ENCODE peak calls at places on chromosome 11, in four cellular contexts. One of them, this sample, is unnamed.

GRCh38 chr11:97814325-97814959 is 1206.3 kb upstream of the CNTN5 start:
- DNase-seq in fibroblast of lung: no peak
- DNase-seq in ovary: no peak
- DNase-seq in GM23338: no peak
- DNase-seq in this sample: no peak

GRCh38 chr11:117664897-117665296 is 132.1 kb downstream of the DSCAML1 start:
- DNase-seq in fibroblast of lung: no peak
- DNase-seq in ovary: no peak
- DNase-seq in GM23338: no peak
- DNase-seq in this sample: no peak

GRCh38 chr11:36131719-36132349 is 157.4 kb downstream of the COMMD9 start:
- DNase-seq in fibroblast of lung: no peak
- DNase-seq in ovary: peak; percentile 72
- DNase-seq in GM23338: peak; percentile 83
- DNase-seq in this sample: no peak

GRCh38 chr11:129637473-129637872 is 178.2 kb upstream of the TMEM45B start:
- DNase-seq in fibroblast of lung: peak; percentile 66
- DNase-seq in ovary: no peak
- DNase-seq in GM23338: no peak
- DNase-seq in this sample: no peak

GRCh38 chr11:19187101-19187500 is 14.7 kb downstream of the CSRP3 start:
- DNase-seq in fibroblast of lung: peak; percentile 41
- DNase-seq in ovary: no peak
- DNase-seq in GM23338: no peak
- DNase-seq in this sample: peak; percentile 79

GRCh38 chr11:12556788-12557384 is 117.3 kb upstream of the TEAD1 start:
- DNase-seq in fibroblast of lung: peak; percentile 98
- DNase-seq in ovary: peak; percentile 77
- DNase-seq in GM23338: peak; percentile 86
- DNase-seq in this sample: peak; percentile 64

GRCh38 chr11:119696378-119697157 is 32.4 kb downstream of the NECTIN1 start:
- DNase-seq in fibroblast of lung: no peak
- DNase-seq in ovary: no peak
- DNase-seq in GM23338: peak; percentile 47
- DNase-seq in this sample: no peak

GRCh38 chr11:78717031-78717430 is 142.4 kb upstream of the NARS2 start:
- DNase-seq in fibroblast of lung: no peak
- DNase-seq in ovary: no peak
- DNase-seq in GM23338: no peak
- DNase-seq in this sample: no peak

GRCh38 chr11:3130269-3131071 is 34.6 kb downstream of the OSBPL5 start:
- DNase-seq in fibroblast of lung: no peak
- DNase-seq in ovary: peak; percentile 37
- DNase-seq in GM23338: no peak
- DNase-seq in this sample: peak; percentile 53

GRCh38 chr11:12662101-12662500 is 12.1 kb upstream of the TEAD1 start:
- DNase-seq in fibroblast of lung: no peak
- DNase-seq in ovary: no peak
- DNase-seq in GM23338: no peak
- DNase-seq in this sample: no peak

GRCh38 chr11:96187779-96188624 is 155.0 kb downstream of the MAML2 start:
- DNase-seq in fibroblast of lung: peak; percentile 97
- DNase-seq in ovary: peak; percentile 42
- DNase-seq in GM23338: no peak
- DNase-seq in this sample: peak; percentile 86

GRCh38 chr11:21948876-21949275 is 244.0 kb upstream of the ANO5 start:
- DNase-seq in fibroblast of lung: no peak
- DNase-seq in ovary: no peak
- DNase-seq in GM23338: no peak
- DNase-seq in this sample: no peak

GRCh38 chr11:32466279-32466915 is 31.1 kb upstream of the WT1 start:
- DNase-seq in fibroblast of lung: peak; percentile 14
- DNase-seq in ovary: no peak
- DNase-seq in GM23338: no peak
- DNase-seq in this sample: no peak

GRCh38 chr11:114705280-114706024 is 27.1 kb downstream of the NXPE2 start:
- DNase-seq in fibroblast of lung: no peak
- DNase-seq in ovary: no peak
- DNase-seq in GM23338: no peak
- DNase-seq in this sample: no peak

GRCh38 chr11:11444027-11444799 is 91.2 kb upstream of the CSNK2A3 start:
- DNase-seq in fibroblast of lung: peak; percentile 66
- DNase-seq in ovary: no peak
- DNase-seq in GM23338: no peak
- DNase-seq in this sample: peak; percentile 93

GRCh38 chr11:18785416-18785815 is 6.2 kb downstream of the PTPN5 start:
- DNase-seq in fibroblast of lung: no peak
- DNase-seq in ovary: no peak
- DNase-seq in GM23338: no peak
- DNase-seq in this sample: no peak

GRCh38 chr11:76208829-76209670 is 2.7 kb upstream of the WNT11 start:
- DNase-seq in fibroblast of lung: peak; percentile 45
- DNase-seq in ovary: peak; percentile 72
- DNase-seq in GM23338: peak; percentile 89
- DNase-seq in this sample: peak; percentile 96

GRCh38 chr11:73838443-73839122 is 38.1 kb downstream of the COA4 start:
- DNase-seq in fibroblast of lung: peak; percentile 77
- DNase-seq in ovary: no peak
- DNase-seq in GM23338: peak; percentile 45
- DNase-seq in this sample: no peak

GRCh38 chr11:5363712-5364111 is 12.4 kb downstream of the OR51B6 start:
- DNase-seq in fibroblast of lung: no peak
- DNase-seq in ovary: no peak
- DNase-seq in GM23338: no peak
- DNase-seq in this sample: no peak

GRCh38 chr11:110050201-110050506 is 43.0 kb upstream of the ZC3H12C start:
- DNase-seq in fibroblast of lung: no peak
- DNase-seq in ovary: no peak
- DNase-seq in GM23338: no peak
- DNase-seq in this sample: no peak

GRCh38 chr11:110044226-110044968 is 48.8 kb upstream of the ZC3H12C start:
- DNase-seq in fibroblast of lung: no peak
- DNase-seq in ovary: no peak
- DNase-seq in GM23338: peak; percentile 14
- DNase-seq in this sample: no peak

GRCh38 chr11:110049501-110050200 is 43.5 kb upstream of the ZC3H12C start:
- DNase-seq in fibroblast of lung: no peak
- DNase-seq in ovary: no peak
- DNase-seq in GM23338: no peak
- DNase-seq in this sample: no peak

DNA sequence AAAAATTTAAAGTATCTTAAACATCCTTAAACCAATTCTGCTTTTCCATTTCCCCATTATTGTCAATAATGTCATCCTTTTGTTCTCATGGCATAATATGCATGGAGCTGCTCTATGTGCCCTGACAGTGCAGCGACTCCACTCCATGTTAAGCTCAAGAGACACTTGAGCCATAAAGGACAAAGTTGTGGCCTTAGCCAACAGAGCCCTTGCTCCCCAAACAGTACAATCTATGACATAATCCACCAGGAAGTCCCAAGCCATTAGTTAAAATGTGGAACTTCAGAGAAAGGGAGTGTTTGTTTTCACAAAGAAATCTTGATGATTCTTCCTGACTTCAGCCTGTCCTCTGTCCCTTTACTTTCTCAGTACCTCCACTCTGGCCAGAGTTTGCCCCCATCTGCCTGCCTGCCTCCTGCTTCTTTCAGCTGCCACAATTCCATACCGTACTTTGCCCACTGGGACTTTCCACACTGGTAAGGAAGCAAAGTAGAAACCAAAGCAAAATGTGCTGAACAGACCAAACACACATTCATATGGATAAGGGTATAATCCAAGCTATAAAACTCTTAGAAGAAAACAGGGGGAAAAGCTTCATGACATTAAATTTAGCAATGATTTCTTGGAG is 46.3 kb upstream of the ZC3H12C start:
- DNase-seq in fibroblast of lung: no peak
- DNase-seq in ovary: no peak
- DNase-seq in GM23338: no peak
- DNase-seq in this sample: no peak
- H3K4me1 ChIP-seq in fibroblast of lung: no peaks in the 10 kb centered on the region
- H3K4me1 ChIP-seq in ovary: no peaks in the 10 kb centered on the region
- H3K4me1 ChIP-seq in GM23338: no peaks in the 10 kb centered on the region
- H3K4me1 ChIP-seq in this sample: no peaks in the 10 kb centered on the region

GRCh38 chr11:30015725-30016449 is 943 bp downstream of the KCNA4 start:
- DNase-seq in fibroblast of lung: no peak
- DNase-seq in ovary: no peak
- DNase-seq in GM23338: peak; percentile 51
- DNase-seq in this sample: no peak
- H3K27me3 ChIP-seq in fibroblast of lung: no peaks in the 10 kb centered on the region
- H3K27me3 ChIP-seq in ovary: no peaks in the 10 kb centered on the region
- H3K27me3 ChIP-seq in GM23338: peaks cover 96% of the 10 kb centered on the region
- H3K27me3 ChIP-seq in this sample: no peaks in the 10 kb centered on the region

GRCh38 chr11:133946541-133947297 is 10.0 kb downstream of the IGSF9B start:
- DNase-seq in fibroblast of lung: no peak
- DNase-seq in ovary: no peak
- DNase-seq in GM23338: peak; percentile 39
- DNase-seq in this sample: no peak
- H3K4me1 ChIP-seq in fibroblast of lung: no peaks in the 10 kb centered on the region
- H3K4me1 ChIP-seq in ovary: peaks cover 3% of the 10 kb centered on the region
- H3K4me1 ChIP-seq in GM23338: peaks cover 51% of the 10 kb centered on the region
- H3K4me1 ChIP-seq in this sample: no peaks in the 10 kb centered on the region

GRCh38 chr11:120778692-120779490 is 245.0 kb upstream of the TBCEL start:
- DNase-seq in fibroblast of lung: no peak
- DNase-seq in ovary: no peak
- DNase-seq in GM23338: peak; percentile 46
- DNase-seq in this sample: no peak
- H3K27me3 ChIP-seq in fibroblast of lung: peaks cover 2% of the 10 kb centered on the region
- H3K27me3 ChIP-seq in ovary: no peaks in the 10 kb centered on the region
- H3K27me3 ChIP-seq in GM23338: no peaks in the 10 kb centered on the region
- H3K27me3 ChIP-seq in this sample: peaks cover 23% of the 10 kb centered on the region

DNA sequence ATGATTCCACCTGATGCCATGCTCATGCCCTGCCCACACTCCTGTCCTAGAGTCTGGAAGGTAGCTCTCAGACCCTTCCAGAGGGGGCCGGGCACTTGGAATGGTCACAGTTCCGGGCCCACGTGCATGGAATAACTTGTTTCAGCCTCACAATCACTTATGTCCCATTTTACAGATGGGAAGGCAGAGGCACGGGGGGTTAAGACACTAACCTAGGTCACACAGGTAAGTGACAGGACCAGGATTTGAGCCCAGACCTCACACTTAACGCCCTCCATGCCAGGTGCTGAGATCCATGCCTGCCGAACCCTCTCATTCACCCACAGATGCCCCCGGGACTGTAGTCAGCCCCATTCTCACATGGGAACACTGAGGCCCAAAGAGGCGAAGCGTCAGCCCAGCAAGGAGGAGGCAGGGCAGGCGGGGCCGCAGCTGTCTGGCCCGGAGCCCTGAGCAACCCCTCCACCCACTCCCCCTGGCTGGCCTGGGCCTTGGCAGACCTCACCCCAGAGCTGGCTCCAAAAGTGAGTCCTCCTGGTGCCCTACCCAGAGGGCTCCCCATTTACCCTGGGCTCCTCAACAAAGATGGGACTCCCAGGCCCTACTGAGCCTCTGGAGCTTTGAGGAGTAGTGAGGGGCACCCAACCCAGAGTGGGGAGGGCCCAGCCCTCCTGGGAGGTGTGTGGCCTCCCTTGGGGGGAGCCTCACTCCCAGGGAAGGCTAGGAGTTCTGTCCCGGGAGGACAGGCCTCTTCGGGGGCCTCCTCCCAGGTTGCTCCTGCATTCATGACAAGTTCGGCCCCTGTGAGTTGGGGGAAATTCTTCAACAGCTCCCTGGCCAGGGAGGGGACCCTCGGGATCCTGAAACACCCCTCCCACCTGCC is 2.4 kb upstream of the ALDH3B1 start:
- DNase-seq in fibroblast of lung: no peak
- DNase-seq in ovary: peak; percentile 17
- DNase-seq in GM23338: no peak
- DNase-seq in this sample: no peak
- H3K4me1 ChIP-seq in fibroblast of lung: peaks cover 13% of the 10 kb centered on the region
- H3K4me1 ChIP-seq in ovary: peaks cover 10% of the 10 kb centered on the region
- H3K4me1 ChIP-seq in GM23338: peaks cover 16% of the 10 kb centered on the region
- H3K4me1 ChIP-seq in this sample: peaks cover 38% of the 10 kb centered on the region

DNA sequence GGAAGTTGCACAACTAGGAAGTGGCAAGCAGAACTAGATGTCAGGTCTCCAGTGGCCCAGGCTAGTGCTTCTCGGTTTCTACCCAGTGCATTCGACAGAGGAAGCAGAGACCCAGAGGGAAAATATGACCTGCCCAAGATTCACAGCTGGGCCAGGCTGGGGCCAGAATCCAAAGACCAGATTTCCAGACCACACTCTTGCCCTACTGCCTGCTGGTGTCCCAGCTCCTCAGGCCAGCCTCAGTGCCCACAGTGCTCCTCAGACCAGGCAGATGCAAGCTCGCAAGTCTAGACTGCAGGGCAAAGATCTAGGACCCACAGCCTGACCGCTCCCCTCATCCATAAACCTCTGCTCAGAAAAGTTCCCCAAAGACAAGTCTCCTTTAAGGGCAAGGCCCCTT is 262.6 kb downstream of the BUD13 start:
- DNase-seq in fibroblast of lung: no peak
- DNase-seq in ovary: no peak
- DNase-seq in GM23338: no peak
- DNase-seq in this sample: no peak
- H3K27me3 ChIP-seq in fibroblast of lung: no peaks in the 10 kb centered on the region
- H3K27me3 ChIP-seq in ovary: no peaks in the 10 kb centered on the region
- H3K27me3 ChIP-seq in GM23338: no peaks in the 10 kb centered on the region
- H3K27me3 ChIP-seq in this sample: no peaks in the 10 kb centered on the region

GRCh38 chr11:75150879-75151278 is at the start of gene SLCO2B1:
- DNase-seq in fibroblast of lung: no peak
- DNase-seq in ovary: no peak
- DNase-seq in GM23338: no peak
- DNase-seq in this sample: no peak
- H3K4me1 ChIP-seq in fibroblast of lung: no peaks in the 10 kb centered on the region
- H3K4me1 ChIP-seq in ovary: no peaks in the 10 kb centered on the region
- H3K4me1 ChIP-seq in GM23338: no peaks in the 10 kb centered on the region
- H3K4me1 ChIP-seq in this sample: no peaks in the 10 kb centered on the region

DNA sequence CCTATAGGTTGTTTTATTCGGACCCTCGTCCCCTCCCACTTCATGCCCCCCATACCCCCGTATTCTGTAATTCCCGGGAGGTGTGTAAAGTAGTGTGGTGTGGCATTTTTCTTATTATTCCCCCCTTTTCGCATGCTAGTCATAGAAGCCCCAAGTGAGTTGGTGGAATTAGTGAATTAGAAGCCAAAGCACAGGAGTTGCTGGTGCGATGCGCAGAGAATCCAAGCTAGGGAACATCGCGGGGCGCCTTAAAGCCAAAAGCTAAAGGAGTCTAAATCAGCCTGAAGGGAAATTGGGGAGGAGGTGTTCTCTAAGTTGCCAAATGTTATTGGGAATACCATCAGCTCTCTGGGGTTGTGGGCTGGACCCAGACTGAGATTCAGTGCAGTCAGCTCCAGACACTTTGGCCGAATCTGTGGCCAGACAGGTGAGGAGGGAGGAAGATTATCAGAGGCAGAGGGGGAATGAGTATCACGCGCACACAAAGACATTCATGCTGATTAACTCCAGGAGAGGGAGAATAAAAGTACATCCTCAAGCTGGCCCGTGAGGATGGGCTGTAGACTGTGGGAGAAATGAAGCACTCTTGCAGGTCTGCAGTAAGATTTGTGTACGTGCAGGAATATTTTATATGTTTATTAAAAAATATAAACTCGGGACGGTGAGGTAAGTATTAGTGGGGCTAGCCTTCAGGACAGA is 102.8 kb upstream of the HSD17B12 start:
- DNase-seq in fibroblast of lung: no peak
- DNase-seq in ovary: no peak
- DNase-seq in GM23338: no peak
- DNase-seq in this sample: peak; percentile 84
- H3K27me3 ChIP-seq in fibroblast of lung: peaks cover 69% of the 10 kb centered on the region
- H3K27me3 ChIP-seq in ovary: no peaks in the 10 kb centered on the region
- H3K27me3 ChIP-seq in GM23338: peaks cover 92% of the 10 kb centered on the region
- H3K27me3 ChIP-seq in this sample: peaks cover 93% of the 10 kb centered on the region

This sample was measured in osteoblast.